ENCODE peak calls at places on chromosome X, in ten cellular contexts. U, W, F, T, K, N, S, L, E and P are unnamed samples.

GRCh38 chrX:106037835-106038473 is 573 bp downstream of the SERPINA7 start:
- DNase-seq in U (no peak), W (no peak), F (no peak), T (no peak), K (no peak), N (no peak), S (no peak), L (no peak), E (no peak), P (no peak)

GRCh38 chrX:103200951-103201529 is 13.9 kb upstream of the BEX4 start:
- DNase-seq in U (no peak), W (no peak), F (no peak), T (no peak), K (no peak), N (no peak), S (no peak), L (no peak), E (no peak), P (no peak)

GRCh38 chrX:15815779-15816452 is 25.6 kb downstream of the ZRSR2 start:
- DNase-seq in U (no peak), W (no peak), F (peak), T (no peak), K (peak), N (no peak), S (no peak), L (peak), E (no peak), P (peak)

GRCh38 chrX:47831788-47832187 is 4.9 kb upstream of the ZNF81 start:
- DNase-seq in U (peak), W (peak), F (peak), T (peak), K (peak), N (no peak), S (no peak), L (peak), E (peak), P (peak)

GRCh38 chrX:154365997-154366665 is 8.3 kb downstream of the FLNA start:
- DNase-seq in U (no peak), W (no peak), F (no peak), T (no peak), K (no peak), N (no peak), S (no peak), L (no peak), E (no peak), P (no peak)

GRCh38 chrX:115892787-115893671 is 277.5 kb upstream of the AGTR2 start:
- DNase-seq in U (no peak), W (no peak), F (peak), T (peak), K (peak), N (no peak), S (no peak), L (peak), E (peak), P (no peak)

GRCh38 chrX:47664737-47665136 is 5.8 kb upstream of the UXT start:
- DNase-seq in U (no peak), W (no peak), F (peak), T (peak), K (peak), N (no peak), S (no peak), L (peak), E (no peak), P (no peak)

GRCh38 chrX:130111220-130111934 is 1.1 kb upstream of the ELF4 start:
- DNase-seq in U (no peak), W (no peak), F (no peak), T (no peak), K (no peak), N (no peak), S (no peak), L (no peak), E (no peak), P (no peak)

GRCh38 chrX:131734621-131735020 is 190.7 kb downstream of the OR13H1 start:
- DNase-seq in U (no peak), W (no peak), F (peak), T (peak), K (peak), N (no peak), S (peak), L (no peak), E (no peak), P (no peak)

GRCh38 chrX:121671649-121672048 is 624.2 kb downstream of the GLUD2 start:
- DNase-seq in U (no peak), W (no peak), F (no peak), T (no peak), K (no peak), N (no peak), S (no peak), L (no peak), E (no peak), P (no peak)

GRCh38 chrX:22629105-22629725 is 356.5 kb downstream of the CBLL2 start:
- DNase-seq in U (no peak), W (no peak), F (peak), T (peak), K (peak), N (no peak), S (no peak), L (peak), E (no peak), P (no peak)

GRCh38 chrX:120504569-120504968 is 35.5 kb upstream of the LAMP2 start:
- DNase-seq in U (no peak), W (no peak), F (no peak), T (no peak), K (no peak), N (no peak), S (no peak), L (no peak), E (no peak), P (no peak)

GRCh38 chrX:3263681-3264126 is 82.7 kb downstream of the MXRA5 start:
- DNase-seq in U (no peak), W (no peak), F (peak), T (peak), K (peak), N (no peak), S (no peak), L (no peak), E (no peak), P (no peak)

GRCh38 chrX:36957425-36958328 is 50.5 kb upstream of the FAM47C start:
- DNase-seq in U (no peak), W (no peak), F (no peak), T (no peak), K (no peak), N (no peak), S (no peak), L (no peak), E (no peak), P (no peak)

GRCh38 chrX:119729408-119730201 is 28.8 kb upstream of the SOWAHD start:
- DNase-seq in U (peak), W (peak), F (peak), T (peak), K (peak), N (peak), S (no peak), L (peak), E (peak), P (peak)

GRCh38 chrX:53717205-53717604 is 30.7 kb upstream of the HUWE1 start:
- DNase-seq in U (no peak), W (no peak), F (no peak), T (no peak), K (no peak), N (no peak), S (no peak), L (no peak), E (no peak), P (no peak)

GRCh38 chrX:40117715-40118285 is 20.0 kb upstream of the BCOR start:
- DNase-seq in U (no peak), W (no peak), F (no peak), T (no peak), K (no peak), N (no peak), S (no peak), L (no peak), E (no peak), P (no peak)

GRCh38 chrX:155263854-155264628 is at the start of gene RAB39B:
- DNase-seq in U (peak), W (peak), F (peak), T (peak), K (peak), N (peak), S (no peak), L (peak), E (peak), P (peak)

GRCh38 chrX:4043951-4044350 is 330.5 kb upstream of the PRKX start:
- DNase-seq in U (no peak), W (no peak), F (no peak), T (no peak), K (no peak), N (no peak), S (no peak), L (no peak), E (no peak), P (no peak)

GRCh38 chrX:139691843-139692505 is 16.0 kb downstream of the MCF2 start:
- DNase-seq in U (no peak), W (no peak), F (no peak), T (no peak), K (no peak), N (no peak), S (no peak), L (no peak), E (no peak), P (no peak)

GRCh38 chrX:14872355-14872754 is 514 bp downstream of the FANCB start:
- DNase-seq in U (no peak), W (no peak), F (no peak), T (no peak), K (no peak), N (no peak), S (no peak), L (no peak), E (no peak), P (no peak)

GRCh38 chrX:153336128-153336894 is 2.4 kb downstream of the ZNF275 start:
- DNase-seq in U (no peak), W (no peak), F (no peak), T (no peak), K (no peak), N (no peak), S (no peak), L (no peak), E (no peak), P (no peak)

GRCh38 chrX:24023972-24024664 is 2.9 kb downstream of the KLHL15 start:
- DNase-seq in U (no peak), W (no peak), F (peak), T (peak), K (peak), N (no peak), S (no peak), L (peak), E (no peak), P (peak)

GRCh38 chrX:24023538-24023937 is 3.4 kb downstream of the KLHL15 start:
- DNase-seq in U (no peak), W (no peak), F (no peak), T (no peak), K (no peak), N (no peak), S (no peak), L (no peak), E (no peak), P (no peak)

GRCh38 chrX:24019448-24019847 is 7.5 kb downstream of the KLHL15 start:
- DNase-seq in U (no peak), W (no peak), F (no peak), T (no peak), K (no peak), N (no peak), S (no peak), L (peak), E (no peak), P (no peak)

GRCh38 chrX:24017674-24018073 is 9.3 kb downstream of the KLHL15 start:
- DNase-seq in U (no peak), W (no peak), F (no peak), T (no peak), K (no peak), N (no peak), S (no peak), L (no peak), E (no peak), P (no peak)

GRCh38 chrX:24020280-24020876 is 6.6 kb downstream of the KLHL15 start:
- DNase-seq in U (no peak), W (no peak), F (peak), T (no peak), K (peak), N (no peak), S (no peak), L (peak), E (no peak), P (no peak)
- H3K4me3 ChIP-seq in U (no peak), W (no peak), F (no peak), T (no peak), K (no peak), N (no peak), S (no peak), L (no peak), E (no peak), P (no peak)

DNA sequence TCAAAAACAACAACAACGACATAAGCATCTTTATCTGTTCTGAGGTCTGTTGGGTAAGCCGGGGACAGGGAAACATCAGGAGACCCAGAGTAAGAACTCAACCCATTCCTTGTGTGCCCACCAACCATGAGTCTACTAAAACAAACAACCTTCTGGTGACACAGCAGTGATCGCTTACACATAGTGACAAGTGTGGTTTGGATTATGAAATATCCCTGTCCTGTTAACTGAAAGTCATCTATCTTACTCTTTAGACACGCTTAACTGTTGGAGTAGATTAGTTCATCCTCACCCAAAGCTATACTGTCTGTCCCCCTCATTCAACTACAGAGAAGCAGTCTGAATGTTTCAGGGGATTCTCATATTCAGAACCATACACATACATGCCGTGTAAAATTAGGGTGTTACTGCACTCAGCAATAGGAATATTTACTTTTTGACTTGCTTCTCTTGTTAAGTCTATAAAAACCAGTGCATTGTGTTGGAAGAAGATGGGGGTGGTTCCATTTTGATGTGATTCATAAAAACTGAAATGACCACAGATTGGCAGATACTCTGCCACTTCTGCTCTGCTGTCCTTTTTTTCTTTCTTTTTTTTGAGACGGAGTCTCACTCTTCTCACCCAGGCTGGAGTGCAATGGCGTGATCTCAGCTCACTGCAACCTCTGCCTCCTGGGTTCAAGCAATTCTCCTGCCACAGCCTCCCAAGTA is 27.4 kb downstream of the PHKA2 start:
- DNase-seq in U (no peak), W (no peak), F (no peak), T (no peak), K (no peak), N (no peak), S (no peak), L (no peak), E (no peak), P (no peak)
- H3K4me3 ChIP-seq in U (no peak), W (no peak), F (no peak), T (no peak), K (no peak), N (no peak), S (no peak), L (no peak), E (no peak), P (no peak)

DNA sequence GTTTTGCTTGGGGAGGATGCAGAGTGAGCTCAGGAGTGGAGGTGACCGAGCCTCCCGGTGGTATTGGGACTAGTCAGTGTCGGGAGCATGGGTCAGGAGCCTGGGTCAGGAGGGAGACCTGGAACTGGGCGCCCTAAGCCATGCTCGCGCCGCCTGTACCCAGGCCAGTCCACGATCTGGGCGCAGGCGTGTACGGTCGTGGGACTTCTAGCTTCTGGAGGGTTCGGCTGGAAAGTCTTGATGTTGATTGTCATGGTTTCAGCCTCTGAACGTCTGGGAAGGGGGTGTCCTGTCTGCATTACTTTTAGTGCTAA is 244 bp downstream of the EIF2S3 start:
- DNase-seq in U (no peak), W (no peak), F (no peak), T (no peak), K (no peak), N (no peak), S (no peak), L (no peak), E (no peak), P (no peak)
- H3K4me3 ChIP-seq in U (peak), W (no peak), F (peak), T (no peak), K (no peak), N (peak), S (no peak), L (no peak), E (peak), P (no peak)

DNA sequence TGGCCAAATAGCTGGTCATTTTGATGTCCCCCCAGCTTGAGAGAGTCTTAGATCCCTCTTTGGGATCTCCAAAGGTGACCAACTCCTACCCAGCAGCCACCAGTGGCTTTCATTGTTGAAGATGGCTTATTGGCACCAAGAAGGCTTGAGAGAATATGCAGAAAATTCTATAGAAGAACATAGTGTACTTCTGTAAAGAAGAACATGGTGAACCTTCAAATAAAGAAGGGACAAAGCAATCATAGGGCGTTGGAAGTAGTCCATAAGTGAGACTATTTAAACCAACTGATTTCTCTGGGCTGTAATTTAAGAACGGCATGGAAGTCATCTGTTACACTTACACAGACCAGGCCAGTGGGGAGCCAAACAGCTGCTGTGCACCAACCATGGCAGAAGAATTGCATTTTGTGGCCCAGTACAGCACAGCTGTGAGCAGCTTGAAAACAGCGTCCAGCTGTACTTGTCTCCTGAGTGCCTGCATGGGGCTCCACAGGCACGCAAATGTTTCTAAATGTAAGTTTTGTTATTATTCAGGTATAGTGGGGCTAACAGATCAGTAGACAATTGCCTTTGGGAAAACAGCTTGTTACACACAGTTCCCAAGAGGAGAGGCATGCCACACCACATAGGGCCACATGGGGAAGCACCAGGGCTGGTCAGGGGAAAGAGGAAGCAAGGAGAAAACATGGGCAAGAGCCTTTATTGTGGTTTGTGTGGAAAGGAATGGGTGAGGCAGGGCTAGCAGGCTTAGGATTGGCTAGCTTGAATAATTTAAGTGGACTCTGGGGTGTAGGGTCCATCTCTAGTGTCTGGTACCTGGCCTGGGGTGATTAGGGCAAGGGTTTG is 125.0 kb downstream of the ARHGAP6 start:
- DNase-seq in U (peak), W (peak), F (no peak), T (no peak), K (no peak), N (no peak), S (no peak), L (peak), E (no peak), P (no peak)
- H3K4me3 ChIP-seq in U (no peak), W (no peak), F (no peak), T (no peak), K (no peak), N (no peak), S (no peak), L (no peak), E (no peak), P (no peak)

GRCh38 chrX:73841337-73841736 is 278.3 kb downstream of the CHIC1 start:
- DNase-seq in U (no peak), W (no peak), F (no peak), T (no peak), K (no peak), N (no peak), S (no peak), L (no peak), E (no peak), P (no peak)

GRCh38 chrX:73839152-73839551 is 276.2 kb downstream of the CHIC1 start:
- DNase-seq in U (no peak), W (no peak), F (no peak), T (no peak), K (no peak), N (no peak), S (no peak), L (no peak), E (no peak), P (no peak)

GRCh38 chrX:73842541-73843234 is 279.7 kb downstream of the CHIC1 start:
- DNase-seq in U (no peak), W (no peak), F (no peak), T (no peak), K (no peak), N (no peak), S (no peak), L (no peak), E (no peak), P (no peak)

GRCh38 chrX:73838123-73838522 is 275.1 kb downstream of the CHIC1 start:
- DNase-seq in U (no peak), W (no peak), F (no peak), T (no peak), K (no peak), N (no peak), S (no peak), L (no peak), E (no peak), P (no peak)

GRCh38 chrX:73840120-73840924 is 277.3 kb downstream of the CHIC1 start:
- DNase-seq in U (no peak), W (no peak), F (no peak), T (no peak), K (no peak), N (no peak), S (no peak), L (no peak), E (no peak), P (no peak)
- H3K4me3 ChIP-seq in U (no peak), W (no peak), F (no peak), T (no peak), K (no peak), N (no peak), S (no peak), L (no peak), E (no peak), P (no peak)

GRCh38 chrX:71542411-71542810 is 9.5 kb downstream of the OGT start:
- DNase-seq in U (no peak), W (no peak), F (peak), T (peak), K (peak), N (no peak), S (no peak), L (peak), E (no peak), P (no peak)
- H3K4me3 ChIP-seq in U (no peak), W (no peak), F (no peak), T (no peak), K (no peak), N (no peak), S (no peak), L (no peak), E (no peak), P (no peak)